ENCODE peak calls at places on chromosomes 1 and 21, in seven cellular contexts. One of them, this sample, is unnamed.

GRCh38 chr21:35974801-35975200 is 85.5 kb downstream of the SETD4 start:
- DNase-seq in IMR-90: peak; percentile 28
- DNase-seq in GDM1: no peak
- DNase-seq in amygdala: no peak
- DNase-seq in AG10803: no peak
- DNase-seq in T-cell: no peak
- DNase-seq in NCI-H2081: peak; percentile 95
- DNase-seq in this sample: peak; percentile 33

GRCh38 chr1:192700834-192701271 is 64.9 kb downstream of the RGS13 start:
- DNase-seq in IMR-90: peak; percentile 95
- DNase-seq in GDM1: no peak
- DNase-seq in amygdala: no peak
- DNase-seq in AG10803: peak; percentile 93
- DNase-seq in T-cell: no peak
- DNase-seq in NCI-H2081: no peak
- DNase-seq in this sample: peak; percentile 94

GRCh38 chr1:150843489-150843888 is 32.9 kb downstream of the ARNT start:
- DNase-seq in IMR-90: no peak
- DNase-seq in GDM1: no peak
- DNase-seq in amygdala: no peak
- DNase-seq in AG10803: peak; percentile 11
- DNase-seq in T-cell: no peak
- DNase-seq in NCI-H2081: no peak
- DNase-seq in this sample: no peak

GRCh38 chr1:112706505-112707216 is at the start of gene RHOC:
- DNase-seq in IMR-90: peak; percentile 56
- DNase-seq in GDM1: peak; percentile 66
- DNase-seq in amygdala: no peak
- DNase-seq in AG10803: peak; percentile 37
- DNase-seq in T-cell: no peak
- DNase-seq in NCI-H2081: peak; percentile 17
- DNase-seq in this sample: peak; percentile 78

GRCh38 chr21:35070436-35070835 is 21.3 kb upstream of the RUNX1 start:
- DNase-seq in IMR-90: no peak
- DNase-seq in GDM1: no peak
- DNase-seq in amygdala: no peak
- DNase-seq in AG10803: no peak
- DNase-seq in T-cell: no peak
- DNase-seq in NCI-H2081: no peak
- DNase-seq in this sample: no peak

GRCh38 chr21:15400905-15401304 is 328.9 kb upstream of the USP25 start:
- DNase-seq in IMR-90: no peak
- DNase-seq in GDM1: no peak
- DNase-seq in amygdala: no peak
- DNase-seq in AG10803: no peak
- DNase-seq in T-cell: no peak
- DNase-seq in NCI-H2081: no peak
- DNase-seq in this sample: no peak

GRCh38 chr1:89523597-89524368 is 846 bp upstream of the LRRC8B start:
- DNase-seq in IMR-90: peak; percentile 10
- DNase-seq in GDM1: peak; percentile 80
- DNase-seq in amygdala: no peak
- DNase-seq in AG10803: no peak
- DNase-seq in T-cell: no peak
- DNase-seq in NCI-H2081: peak; percentile 79
- DNase-seq in this sample: no peak

GRCh38 chr1:86365890-86366289 is 30.2 kb downstream of the ODF2L start:
- DNase-seq in IMR-90: no peak
- DNase-seq in GDM1: no peak
- DNase-seq in amygdala: no peak
- DNase-seq in AG10803: no peak
- DNase-seq in T-cell: no peak
- DNase-seq in NCI-H2081: no peak
- DNase-seq in this sample: no peak

GRCh38 chr1:226541631-226542622 is 6.6 kb upstream of the STUM start:
- DNase-seq in IMR-90: no peak
- DNase-seq in GDM1: no peak
- DNase-seq in amygdala: no peak
- DNase-seq in AG10803: no peak
- DNase-seq in T-cell: no peak
- DNase-seq in NCI-H2081: no peak
- DNase-seq in this sample: no peak

GRCh38 chr1:3007298-3008147 is 13.7 kb upstream of the ACTRT2 start:
- DNase-seq in IMR-90: no peak
- DNase-seq in GDM1: no peak
- DNase-seq in amygdala: no peak
- DNase-seq in AG10803: no peak
- DNase-seq in T-cell: no peak
- DNase-seq in NCI-H2081: no peak
- DNase-seq in this sample: no peak

GRCh38 chr1:202316186-202316585 is 25.6 kb downstream of the UBE2T start:
- DNase-seq in IMR-90: no peak
- DNase-seq in GDM1: no peak
- DNase-seq in amygdala: no peak
- DNase-seq in AG10803: no peak
- DNase-seq in T-cell: no peak
- DNase-seq in NCI-H2081: peak; percentile 19
- DNase-seq in this sample: no peak

GRCh38 chr21:34018185-34018584 is 55.2 kb upstream of the MRPS6 start:
- DNase-seq in IMR-90: no peak
- DNase-seq in GDM1: no peak
- DNase-seq in amygdala: no peak
- DNase-seq in AG10803: no peak
- DNase-seq in T-cell: no peak
- DNase-seq in NCI-H2081: no peak
- DNase-seq in this sample: no peak

GRCh38 chr1:207002731-207003146 is 29.8 kb downstream of the C1orf116 start:
- DNase-seq in IMR-90: peak; percentile 26
- DNase-seq in GDM1: no peak
- DNase-seq in amygdala: no peak
- DNase-seq in AG10803: no peak
- DNase-seq in T-cell: no peak
- DNase-seq in NCI-H2081: no peak
- DNase-seq in this sample: peak; percentile 50